ENCODE peak calls at places on chromosomes 13 and 19, in six cellular contexts. One of them, this sample, is unnamed.

GRCh38 chr13:51636349-51636890 is 52.2 kb downstream of the WDFY2 start:
- DNase-seq in spleen: no peak
- DNase-seq in CD4-positive, alpha-beta T cell: no peak
- DNase-seq in GM23248: no peak
- DNase-seq in stomach: peak; percentile 63
- DNase-seq in neuronal stem cell: no peak
- DNase-seq in this sample: no peak

GRCh38 chr19:2648099-2648498 is 54.4 kb downstream of the GNG7 start:
- DNase-seq in spleen: no peak
- DNase-seq in CD4-positive, alpha-beta T cell: no peak
- DNase-seq in GM23248: no peak
- DNase-seq in stomach: no peak
- DNase-seq in neuronal stem cell: no peak
- DNase-seq in this sample: no peak

GRCh38 chr13:112790735-112791641 is 101.2 kb downstream of the ATP11A start:
- DNase-seq in spleen: no peak
- DNase-seq in CD4-positive, alpha-beta T cell: no peak
- DNase-seq in GM23248: peak; percentile 6
- DNase-seq in stomach: peak; percentile 18
- DNase-seq in neuronal stem cell: no peak
- DNase-seq in this sample: peak; percentile 25

GRCh38 chr19:28283592-28283991 is 929.4 kb downstream of the UQCRFS1 start:
- DNase-seq in spleen: no peak
- DNase-seq in CD4-positive, alpha-beta T cell: no peak
- DNase-seq in GM23248: no peak
- DNase-seq in stomach: no peak
- DNase-seq in neuronal stem cell: no peak
- DNase-seq in this sample: no peak

GRCh38 chr13:52850396-52851152 is 2.1 kb upstream of the PCDH8 start:
- DNase-seq in spleen: peak; percentile 84
- DNase-seq in CD4-positive, alpha-beta T cell: no peak
- DNase-seq in GM23248: peak; percentile 80
- DNase-seq in stomach: peak; percentile 63
- DNase-seq in neuronal stem cell: peak; percentile 87
- DNase-seq in this sample: no peak

GRCh38 chr13:20945952-20946383 is 43.4 kb upstream of the XPO4 start:
- DNase-seq in spleen: no peak
- DNase-seq in CD4-positive, alpha-beta T cell: no peak
- DNase-seq in GM23248: peak; percentile 35
- DNase-seq in stomach: no peak
- DNase-seq in neuronal stem cell: no peak
- DNase-seq in this sample: no peak

GRCh38 chr13:92320323-92320722 is 906.3 kb upstream of the GPC6 start:
- DNase-seq in spleen: no peak
- DNase-seq in CD4-positive, alpha-beta T cell: no peak
- DNase-seq in GM23248: no peak
- DNase-seq in stomach: no peak
- DNase-seq in neuronal stem cell: no peak
- DNase-seq in this sample: no peak

GRCh38 chr13:46751811-46752635 is 44.9 kb downstream of the ESD start:
- DNase-seq in spleen: peak; percentile 77
- DNase-seq in CD4-positive, alpha-beta T cell: peak; percentile 11
- DNase-seq in GM23248: peak; percentile 65
- DNase-seq in stomach: no peak
- DNase-seq in neuronal stem cell: no peak
- DNase-seq in this sample: peak; percentile 40

GRCh38 chr13:76684336-76684735 is 201.9 kb downstream of the KCTD12 start:
- DNase-seq in spleen: no peak
- DNase-seq in CD4-positive, alpha-beta T cell: no peak
- DNase-seq in GM23248: no peak
- DNase-seq in stomach: no peak
- DNase-seq in neuronal stem cell: no peak
- DNase-seq in this sample: no peak

GRCh38 chr13:37348916-37349653 is 243.6 kb upstream of the CSNK1A1L start:
- DNase-seq in spleen: no peak
- DNase-seq in CD4-positive, alpha-beta T cell: no peak
- DNase-seq in GM23248: no peak
- DNase-seq in stomach: no peak
- DNase-seq in neuronal stem cell: no peak
- DNase-seq in this sample: no peak

GRCh38 chr13:92513672-92514071 is 712.9 kb upstream of the GPC6 start:
- DNase-seq in spleen: no peak
- DNase-seq in CD4-positive, alpha-beta T cell: no peak
- DNase-seq in GM23248: no peak
- DNase-seq in stomach: no peak
- DNase-seq in neuronal stem cell: no peak
- DNase-seq in this sample: no peak

GRCh38 chr13:114068723-114069322 is 63.6 kb downstream of the RASA3 start:
- DNase-seq in spleen: peak; percentile 81
- DNase-seq in CD4-positive, alpha-beta T cell: no peak
- DNase-seq in GM23248: peak; percentile 86
- DNase-seq in stomach: no peak
- DNase-seq in neuronal stem cell: no peak
- DNase-seq in this sample: peak; percentile 33

GRCh38 chr13:90302113-90302512 is 1045.4 kb upstream of the MIR17HG start:
- DNase-seq in spleen: no peak
- DNase-seq in CD4-positive, alpha-beta T cell: no peak
- DNase-seq in GM23248: peak; percentile 78
- DNase-seq in stomach: no peak
- DNase-seq in neuronal stem cell: no peak
- DNase-seq in this sample: no peak

GRCh38 chr19:53333071-53333465 is 481 bp upstream of the ZNF845 start:
- DNase-seq in spleen: peak; percentile 85
- DNase-seq in CD4-positive, alpha-beta T cell: peak; percentile 3
- DNase-seq in GM23248: peak; percentile 73
- DNase-seq in stomach: peak; percentile 42
- DNase-seq in neuronal stem cell: no peak
- DNase-seq in this sample: peak; percentile 57

GRCh38 chr19:8423821-8424223 is 10.7 kb downstream of the MARCHF2 start:
- DNase-seq in spleen: peak; percentile 84
- DNase-seq in CD4-positive, alpha-beta T cell: no peak
- DNase-seq in GM23248: peak; percentile 100
- DNase-seq in stomach: peak; percentile 89
- DNase-seq in neuronal stem cell: peak; percentile 41
- DNase-seq in this sample: no peak

GRCh38 chr13:26941345-26942174 is 181.0 kb upstream of the GPR12 start:
- DNase-seq in spleen: no peak
- DNase-seq in CD4-positive, alpha-beta T cell: no peak
- DNase-seq in GM23248: peak; percentile 90
- DNase-seq in stomach: no peak
- DNase-seq in neuronal stem cell: no peak
- DNase-seq in this sample: no peak

GRCh38 chr19:38993271-38993670 is 17.7 kb upstream of the FBXO17 start:
- DNase-seq in spleen: no peak
- DNase-seq in CD4-positive, alpha-beta T cell: no peak
- DNase-seq in GM23248: peak; percentile 88
- DNase-seq in stomach: no peak
- DNase-seq in neuronal stem cell: no peak
- DNase-seq in this sample: no peak

GRCh38 chr13:97430296-97430695 is 3.7 kb upstream of the RAP2A start:
- DNase-seq in spleen: no peak
- DNase-seq in CD4-positive, alpha-beta T cell: no peak
- DNase-seq in GM23248: no peak
- DNase-seq in stomach: no peak
- DNase-seq in neuronal stem cell: no peak
- DNase-seq in this sample: no peak

GRCh38 chr13:94201022-94201421 is 278.5 kb downstream of the DCT start:
- DNase-seq in spleen: no peak
- DNase-seq in CD4-positive, alpha-beta T cell: no peak
- DNase-seq in GM23248: no peak
- DNase-seq in stomach: no peak
- DNase-seq in neuronal stem cell: no peak
- DNase-seq in this sample: no peak

GRCh38 chr13:94195715-94196114 is 283.8 kb downstream of the DCT start:
- DNase-seq in spleen: no peak
- DNase-seq in CD4-positive, alpha-beta T cell: no peak
- DNase-seq in GM23248: peak; percentile 88
- DNase-seq in stomach: no peak
- DNase-seq in neuronal stem cell: no peak
- DNase-seq in this sample: no peak

GRCh38 chr13:94198666-94199065 is 280.8 kb downstream of the DCT start:
- DNase-seq in spleen: no peak
- DNase-seq in CD4-positive, alpha-beta T cell: no peak
- DNase-seq in GM23248: no peak
- DNase-seq in stomach: no peak
- DNase-seq in neuronal stem cell: no peak
- DNase-seq in this sample: no peak

GRCh38 chr13:94196426-94196825 is 283.1 kb downstream of the DCT start:
- DNase-seq in spleen: no peak
- DNase-seq in CD4-positive, alpha-beta T cell: no peak
- DNase-seq in GM23248: no peak
- DNase-seq in stomach: no peak
- DNase-seq in neuronal stem cell: no peak
- DNase-seq in this sample: no peak

GRCh38 chr13:94199135-94199534 is 280.3 kb downstream of the DCT start:
- DNase-seq in spleen: no peak
- DNase-seq in CD4-positive, alpha-beta T cell: no peak
- DNase-seq in GM23248: no peak
- DNase-seq in stomach: no peak
- DNase-seq in neuronal stem cell: no peak
- DNase-seq in this sample: no peak
- H3K27me3 ChIP-seq in spleen: no peaks in the 10 kb centered on the region
- H3K27me3 ChIP-seq in CD4-positive, alpha-beta T cell: no peaks in the 10 kb centered on the region
- H3K27me3 ChIP-seq in GM23248: no peaks in the 10 kb centered on the region
- H3K27me3 ChIP-seq in stomach: no peaks in the 10 kb centered on the region
- H3K27me3 ChIP-seq in neuronal stem cell: no peaks in the 10 kb centered on the region
- H3K27me3 ChIP-seq in this sample: no peaks in the 10 kb centered on the region

GRCh38 chr19:41921280-41922219 is 6.7 kb downstream of the ERFL start:
- DNase-seq in spleen: no peak
- DNase-seq in CD4-positive, alpha-beta T cell: no peak
- DNase-seq in GM23248: no peak
- DNase-seq in stomach: no peak
- DNase-seq in neuronal stem cell: no peak
- DNase-seq in this sample: no peak
- H3K27me3 ChIP-seq in spleen: peaks cover 66% of the 10 kb centered on the region
- H3K27me3 ChIP-seq in CD4-positive, alpha-beta T cell: peaks cover 12% of the 10 kb centered on the region
- H3K27me3 ChIP-seq in GM23248: peaks cover 60% of the 10 kb centered on the region
- H3K27me3 ChIP-seq in stomach: peaks cover 14% of the 10 kb centered on the region
- H3K27me3 ChIP-seq in neuronal stem cell: peaks cover 84% of the 10 kb centered on the region
- H3K27me3 ChIP-seq in this sample: peaks cover 7% of the 10 kb centered on the region

GRCh38 chr19:48678201-48678600 is 5.4 kb upstream of the NTN5 start:
- DNase-seq in spleen: peak; percentile 37
- DNase-seq in CD4-positive, alpha-beta T cell: no peak
- DNase-seq in GM23248: no peak
- DNase-seq in stomach: peak; percentile 73
- DNase-seq in neuronal stem cell: no peak
- DNase-seq in this sample: no peak
- H3K27me3 ChIP-seq in spleen: no peaks in the 10 kb centered on the region
- H3K27me3 ChIP-seq in CD4-positive, alpha-beta T cell: no peaks in the 10 kb centered on the region
- H3K27me3 ChIP-seq in GM23248: no peaks in the 10 kb centered on the region
- H3K27me3 ChIP-seq in stomach: no peaks in the 10 kb centered on the region
- H3K27me3 ChIP-seq in neuronal stem cell: peaks cover 10% of the 10 kb centered on the region
- H3K27me3 ChIP-seq in this sample: no peaks in the 10 kb centered on the region

DNA sequence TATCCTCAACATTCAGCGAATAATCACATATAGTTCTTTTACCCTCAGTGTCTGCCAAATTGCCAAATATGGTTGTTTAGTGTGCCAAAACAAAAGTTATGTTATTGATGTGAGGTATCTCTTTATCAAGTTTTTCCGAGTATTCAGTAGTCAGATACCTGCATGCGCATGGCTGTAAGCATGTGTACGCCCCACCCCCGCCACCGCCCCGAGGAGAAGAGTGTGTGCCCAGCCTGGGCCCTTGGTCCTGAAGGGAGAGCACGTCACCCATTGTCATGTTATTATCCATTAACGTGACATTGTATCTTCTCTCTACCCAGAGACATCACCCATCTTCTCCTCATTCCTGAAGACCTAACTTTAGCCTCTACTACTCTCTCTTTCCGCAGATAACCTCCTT is 147.0 kb downstream of the SHISA2 start:
- DNase-seq in spleen: no peak
- DNase-seq in CD4-positive, alpha-beta T cell: no peak
- DNase-seq in GM23248: no peak
- DNase-seq in stomach: no peak
- DNase-seq in neuronal stem cell: no peak
- DNase-seq in this sample: no peak
- H3K27me3 ChIP-seq in spleen: peaks cover 3% of the 10 kb centered on the region
- H3K27me3 ChIP-seq in CD4-positive, alpha-beta T cell: no peaks in the 10 kb centered on the region
- H3K27me3 ChIP-seq in GM23248: peaks cover 5% of the 10 kb centered on the region
- H3K27me3 ChIP-seq in stomach: no peaks in the 10 kb centered on the region
- H3K27me3 ChIP-seq in neuronal stem cell: peaks cover 4% of the 10 kb centered on the region
- H3K27me3 ChIP-seq in this sample: no peaks in the 10 kb centered on the region

GRCh38 chr19:54412877-54413276 is 2.4 kb upstream of the TTYH1 start:
- DNase-seq in spleen: no peak
- DNase-seq in CD4-positive, alpha-beta T cell: no peak
- DNase-seq in GM23248: no peak
- DNase-seq in stomach: no peak
- DNase-seq in neuronal stem cell: no peak
- DNase-seq in this sample: no peak
- H3K27me3 ChIP-seq in spleen: peaks cover 33% of the 10 kb centered on the region
- H3K27me3 ChIP-seq in CD4-positive, alpha-beta T cell: peaks cover 38% of the 10 kb centered on the region
- H3K27me3 ChIP-seq in GM23248: peaks cover 20% of the 10 kb centered on the region
- H3K27me3 ChIP-seq in stomach: peaks cover 31% of the 10 kb centered on the region
- H3K27me3 ChIP-seq in neuronal stem cell: no peaks in the 10 kb centered on the region
- H3K27me3 ChIP-seq in this sample: peaks cover 15% of the 10 kb centered on the region

This sample was measured in CD8-positive, alpha-beta memory T cell.